ENCODE peak calls at places on chromosomes 3 and 15, in seven cellular contexts. A, R, F, C, V, K and Q are unnamed samples.

GRCh38 chr3:11146771-11147363 is 7.4 kb upstream of the HRH1 start:
- DNase-seq in F (no peak), K (no peak), V (no peak), A (no peak), C (no peak), R (no peak), Q (no peak)

GRCh38 chr3:134666466-134666865 is 15.6 kb upstream of the KY start:
- DNase-seq in C (no peak), F (no peak), K (no peak), A (no peak), R (peak; percentile 27), V (no peak), Q (peak; percentile 11)

GRCh38 chr3:33877187-33877586 is 78.8 kb downstream of the PDCD6IP start:
- DNase-seq in R (no peak), F (no peak), K (no peak), V (peak; percentile 59), A (no peak), C (no peak), Q (peak; percentile 66)

GRCh38 chr15:71128939-71129562 is 13.8 kb downstream of the THSD4 start:
- DNase-seq in A (no peak), K (no peak), R (no peak), F (no peak), V (no peak), C (no peak), Q (no peak)

GRCh38 chr15:59741274-59741906 is 52.3 kb upstream of the BNIP2 start:
- DNase-seq in K (peak; percentile 95), V (peak; percentile 66), A (no peak), C (no peak), F (no peak), R (peak; percentile 39), Q (peak; percentile 76)

GRCh38 chr3:173397161-173398110 is at the start of gene NLGN1:
- DNase-seq in F (peak; percentile 38), V (peak; percentile 91), K (peak; percentile 90), R (peak; percentile 58), A (peak; percentile 70), C (no peak), Q (peak; percentile 79)

GRCh38 chr3:24202071-24202470 is 257.0 kb downstream of the NR1D2 start:
- DNase-seq in V (no peak), K (no peak), A (no peak), F (no peak), R (no peak), C (no peak), Q (no peak)

GRCh38 chr3:126521122-126521891 is 2.6 kb upstream of the CHST13 start:
- DNase-seq in C (no peak), A (peak; percentile 27), R (peak; percentile 67), F (no peak), K (peak; percentile 26), V (no peak), Q (no peak)

GRCh38 chr15:59550520-59550919 is 61.1 kb upstream of the GCNT3 start:
- DNase-seq in C (no peak), F (no peak), V (no peak), A (no peak), R (no peak), K (no peak), Q (no peak)

GRCh38 chr3:101501783-101502182 is 11.2 kb downstream of the SENP7 start:
- DNase-seq in V (no peak), F (no peak), R (no peak), C (no peak), K (no peak), A (no peak), Q (no peak)

GRCh38 chr3:89000886-89001285 is 106.5 kb upstream of the EPHA3 start:
- DNase-seq in F (no peak), R (no peak), K (no peak), V (no peak), C (no peak), A (no peak), Q (no peak)

GRCh38 chr3:12178091-12178820 is 19.5 kb upstream of the TIMP4 start:
- DNase-seq in F (no peak), K (no peak), C (no peak), A (peak; percentile 64), R (no peak), V (no peak), Q (peak; percentile 17)

GRCh38 chr3:13621381-13622221 is 72.7 kb downstream of the FBLN2 start:
- DNase-seq in R (no peak), A (no peak), F (no peak), K (no peak), C (no peak), V (no peak), Q (no peak)

GRCh38 chr3:157520485-157521184 is 17.4 kb upstream of the VEPH1 start:
- DNase-seq in V (no peak), C (no peak), A (no peak), F (no peak), R (no peak), K (no peak), Q (no peak)

GRCh38 chr3:48684480-48685143 is 1.1 kb downstream of the NCKIPSD start:
- DNase-seq in A (peak; percentile 44), K (no peak), C (no peak), F (no peak), V (no peak), R (no peak), Q (no peak)

GRCh38 chr3:8996216-8996615 is 32.9 kb upstream of the RAD18 start:
- DNase-seq in C (no peak), R (no peak), F (no peak), A (no peak), K (no peak), V (no peak), Q (no peak)

GRCh38 chr3:159624616-159625015 is 364.0 kb upstream of the IL12A start:
- DNase-seq in R (no peak), C (no peak), F (no peak), A (no peak), K (no peak), V (no peak), Q (no peak)

GRCh38 chr3:194058189-194058571 is 77.8 kb upstream of the HES1 start:
- DNase-seq in C (no peak), A (peak; percentile 63), V (peak; percentile 97), R (peak; percentile 65), K (peak; percentile 80), F (peak; percentile 42), Q (peak; percentile 80)

GRCh38 chr15:90336705-90337141 is 15.4 kb upstream of the ZNF774 start:
- DNase-seq in V (no peak), K (no peak), F (no peak), A (peak; percentile 59), C (no peak), R (no peak), Q (no peak)

GRCh38 chr3:38566215-38566528 is 70.0 kb downstream of the EXOG start:
- DNase-seq in A (peak; percentile 26), C (peak; percentile 39), F (no peak), R (no peak), K (no peak), V (no peak), Q (no peak)

GRCh38 chr15:73110246-73110645 is 58.0 kb downstream of the NEO1 start:
- DNase-seq in R (no peak), K (no peak), C (no peak), A (no peak), V (no peak), F (no peak), Q (no peak)

GRCh38 chr15:31609243-31609642 is 282.6 kb downstream of the KLF13 start:
- DNase-seq in V (no peak), A (no peak), C (peak; percentile 76), R (no peak), F (no peak), K (no peak), Q (no peak)

GRCh38 chr3:183488343-183488742 is 59.9 kb upstream of the MCF2L2 start:
- DNase-seq in K (no peak), F (no peak), C (no peak), V (no peak), R (no peak), A (no peak), Q (no peak)

GRCh38 chr15:85689729-85690128 is 105.0 kb downstream of the KLHL25 start:
- DNase-seq in V (no peak), R (no peak), A (peak; percentile 55), F (no peak), C (no peak), K (no peak), Q (no peak)

GRCh38 chr15:58015565-58015964 is 49.9 kb downstream of the ALDH1A2 start:
- DNase-seq in A (no peak), R (no peak), V (no peak), F (no peak), K (no peak), C (no peak), Q (no peak)